ENCODE peak calls at places on chromosomes 5 and 9, in four cellular contexts. B is bronchial epithelial cell, D is dorsolateral prefrontal cortex, X is mammary epithelial cell. C is an unnamed sample.

GRCh38 chr5:135379052-135379654 is 19.9 kb downstream of the MACROH2A1 start:
- DNase-seq in B (peak), D (no peak), X (peak), C (no peak)

GRCh38 chr5:179974946-179975712 is 67.4 kb upstream of the TBC1D9B start:
- DNase-seq in B (no peak), D (peak), X (no peak), C (no peak)

GRCh38 chr9:87422999-87423398 is 74.7 kb upstream of the DAPK1 start:
- DNase-seq in B (no peak), D (no peak), X (no peak), C (no peak)

GRCh38 chr9:138024131-138024530 is 146.5 kb downstream of the CACNA1B start:
- DNase-seq in B (no peak), D (peak), X (no peak), C (no peak)

GRCh38 chr9:104743377-104743985 is 4.0 kb upstream of the NIPSNAP3A start:
- DNase-seq in B (peak), D (no peak), X (peak), C (peak)

GRCh38 chr9:4297795-4298254 is 2.0 kb downstream of the GLIS3 start:
- DNase-seq in B (no peak), D (peak), X (peak), C (no peak)

GRCh38 chr5:40649493-40650030 is 30.2 kb upstream of the PTGER4 start:
- DNase-seq in B (no peak), D (no peak), X (no peak), C (no peak)

GRCh38 chr5:40112875-40113274 is 566.8 kb upstream of the PTGER4 start:
- DNase-seq in B (no peak), D (no peak), X (no peak), C (no peak)

GRCh38 chr5:99702565-99702964 is 773.8 kb upstream of the CHD1 start:
- DNase-seq in B (peak), D (no peak), X (no peak), C (peak)

GRCh38 chr9:130663258-130664171 is 879 bp upstream of the PRDM12 start:
- DNase-seq in B (no peak), D (no peak), X (no peak), C (no peak)

GRCh38 chr9:134549336-134549735 is 92.3 kb upstream of the COL5A1 start:
- DNase-seq in B (no peak), D (no peak), X (no peak), C (no peak)

GRCh38 chr5:98865690-98866089 is 63.1 kb downstream of the CHD1 start:
- DNase-seq in B (no peak), D (no peak), X (no peak), C (no peak)

GRCh38 chr5:95113489-95113888 is 171.4 kb downstream of the MCTP1 start:
- DNase-seq in B (peak), D (no peak), X (peak), C (no peak)

GRCh38 chr9:37913480-37914153 is 9.7 kb upstream of the SLC25A51 start:
- DNase-seq in B (peak), D (peak), X (peak), C (peak)

GRCh38 chr5:140040358-140040757 is 2.7 kb downstream of the NRG2 start:
- DNase-seq in B (no peak), D (no peak), X (no peak), C (no peak)

GRCh38 chr5:140043508-140043872 is 391 bp upstream of the NRG2 start:
- DNase-seq in B (no peak), D (peak), X (no peak), C (peak)

GRCh38 chr5:140041099-140041491 is 2.0 kb downstream of the NRG2 start:
- DNase-seq in B (no peak), D (no peak), X (no peak), C (no peak)

GRCh38 chr5:140042551-140043507 is at the start of gene NRG2:
- DNase-seq in B (no peak), D (peak), X (peak), C (peak)

GRCh38 chr5:140041492-140042421 is 1.3 kb downstream of the NRG2 start:
- DNase-seq in B (peak), D (peak), X (peak), C (peak)
- TF ChIP-seq CTCF in B (no peak), D (no peak), X (no peak), C (no peak)

GRCh38 chr5:150155258-150156032 is at the start of gene PDGFRB:
- DNase-seq in B (no peak), D (peak), X (no peak), C (peak)

GRCh38 chr5:150154618-150155134 is 969 bp downstream of the PDGFRB start:
- DNase-seq in B (no peak), D (no peak), X (no peak), C (no peak)

GRCh38 chr5:150153483-150153882 is 2.2 kb downstream of the PDGFRB start:
- DNase-seq in B (no peak), D (no peak), X (no peak), C (no peak)

GRCh38 chr5:150152636-150153462 is 2.8 kb downstream of the PDGFRB start:
- DNase-seq in B (no peak), D (no peak), X (no peak), C (no peak)

DNA sequence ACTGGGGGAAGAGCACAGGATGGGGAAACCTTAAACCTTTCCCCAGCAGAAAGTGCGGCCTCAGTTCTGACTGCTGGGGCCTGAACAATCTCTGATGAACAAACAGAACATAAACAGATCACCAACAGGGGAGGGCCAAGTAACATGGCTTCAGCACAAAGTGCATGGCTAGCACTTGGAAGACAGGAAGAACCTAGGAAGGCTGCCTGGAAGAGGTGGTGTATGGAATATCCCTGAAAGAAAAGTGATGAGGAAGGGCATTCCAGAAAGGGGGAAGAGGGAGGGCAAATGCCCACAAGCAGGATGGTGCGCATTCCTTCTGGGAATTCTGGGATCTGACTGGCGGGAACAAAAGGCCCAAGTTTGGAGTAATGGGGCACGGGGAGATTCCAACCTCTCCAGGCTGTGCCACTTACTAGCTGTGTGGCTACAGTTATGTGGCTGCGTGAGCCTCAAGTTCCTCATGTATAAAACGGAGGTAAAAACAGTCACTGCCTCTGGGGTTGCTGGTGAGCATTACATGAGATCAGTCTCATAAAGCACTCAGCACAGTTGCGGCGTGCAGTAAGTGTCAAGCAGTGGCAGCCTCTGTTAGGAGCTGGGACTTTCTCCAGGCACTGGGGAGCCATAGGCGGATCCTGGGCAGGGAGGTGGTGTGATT is 1.6 kb downstream of the PDGFRB start:
- DNase-seq in B (no peak), D (peak), X (no peak), C (no peak)
- TF ChIP-seq CTCF in B (no peak), D (no peak), X (no peak), C (no peak)

DNA sequence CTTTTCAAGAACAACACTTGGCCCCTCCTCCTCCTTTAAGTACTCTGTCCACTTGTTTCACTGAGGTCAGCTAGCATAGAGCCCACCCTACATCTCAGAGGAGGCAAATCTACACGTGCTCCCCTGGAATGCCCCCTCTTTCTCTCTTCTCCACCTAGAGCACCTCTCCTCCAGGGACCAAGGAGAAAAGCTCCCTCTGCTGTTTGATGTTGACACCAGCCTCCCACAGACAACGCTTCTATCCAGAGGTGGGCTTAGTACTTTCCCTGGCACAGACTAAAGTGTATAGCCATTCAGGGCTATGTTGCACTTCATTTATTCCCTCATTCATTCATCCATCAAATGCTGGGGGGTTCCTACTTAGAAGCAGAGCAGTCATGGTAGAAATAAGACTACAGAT is 68.2 kb upstream of the TAF1L start:
- DNase-seq in B (peak), D (no peak), X (no peak), C (no peak)
- TF ChIP-seq CTCF in B (peak), D (no peak), X (peak), C (no peak)

DNA sequence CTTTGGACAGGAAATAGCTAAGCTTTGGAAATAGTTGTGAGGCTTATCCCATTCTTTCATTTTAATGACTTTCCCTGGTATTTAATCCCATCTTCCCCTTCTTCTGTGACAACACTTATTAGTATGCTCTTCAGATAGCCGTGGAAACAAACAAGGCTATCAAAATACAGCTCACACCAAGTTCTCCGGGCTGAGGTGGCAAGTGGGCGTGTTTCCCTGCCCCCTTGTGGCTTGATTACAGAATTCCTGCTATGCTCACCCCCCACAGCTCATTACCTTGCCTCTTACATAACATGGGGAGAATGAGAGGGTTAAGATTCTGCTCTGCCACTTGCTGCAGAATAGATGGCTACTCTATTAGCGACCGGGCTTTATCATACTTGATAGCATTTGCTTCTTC is 437.1 kb upstream of the TLE4 start:
- DNase-seq in B (peak), D (no peak), X (peak), C (no peak)
- TF ChIP-seq CTCF in B (no peak), D (no peak), X (peak), C (no peak)

GRCh38 chr5:138464018-138464387 is 1.3 kb upstream of the EGR1 start:
- DNase-seq in B (peak), D (peak), X (peak), C (peak)

GRCh38 chr5:138465288-138466057 is at the start of gene EGR1:
- DNase-seq in B (peak), D (peak), X (peak), C (peak)

GRCh38 chr5:138464388-138465287 is 641 bp upstream of the EGR1 start:
- DNase-seq in B (peak), D (peak), X (peak), C (peak)

GRCh38 chr5:138461343-138462125 is 3.7 kb upstream of the EGR1 start:
- DNase-seq in B (peak), D (peak), X (peak), C (peak)

GRCh38 chr5:138463335-138464017 is 1.8 kb upstream of the EGR1 start:
- DNase-seq in B (no peak), D (no peak), X (no peak), C (no peak)
- TF ChIP-seq CTCF in B (no peak), D (no peak), X (peak), C (no peak)